ENCODE peak calls at places on chromosome 6, in five cellular contexts. I is IMR-90, H is epithelial cell of esophagus, Z is HFFc6, L is tibial artery. E is an unnamed sample.

GRCh38 chr6:41187924-41188886 is 12.7 kb downstream of the TREML2 start:
- DNase-seq in H (no peak), I (no peak), L (no peak), Z (no peak), E (no peak)

GRCh38 chr6:14066782-14067406 is 50.7 kb upstream of the CD83 start:
- DNase-seq in L (no peak), H (peak; percentile 77), I (peak; percentile 80), Z (peak; percentile 75), E (no peak)

GRCh38 chr6:111591370-111591900 is 14.2 kb downstream of the TRAF3IP2 start:
- DNase-seq in H (peak; percentile 100), Z (peak; percentile 98), L (peak; percentile 97), I (peak; percentile 100), E (peak; percentile 95)

GRCh38 chr6:117008618-117009017 is 131.6 kb downstream of the RFX6 start:
- DNase-seq in H (no peak), Z (no peak), I (no peak), L (no peak), E (no peak)

GRCh38 chr6:7087491-7087979 is 20.2 kb upstream of the RREB1 start:
- DNase-seq in I (no peak), L (no peak), Z (no peak), H (no peak), E (no peak)

GRCh38 chr6:2940010-2940850 is 31.1 kb downstream of the SERPINB6 start:
- DNase-seq in H (no peak), L (no peak), Z (no peak), I (no peak), E (no peak)

GRCh38 chr6:42165016-42165415 is 8.1 kb upstream of the GUCA1A start:
- DNase-seq in Z (no peak), I (peak; percentile 71), H (no peak), L (no peak), E (no peak)

GRCh38 chr6:45965787-45966186 is 49.9 kb downstream of the CLIC5 start:
- DNase-seq in L (no peak), Z (no peak), I (peak; percentile 22), H (peak; percentile 46), E (no peak)

GRCh38 chr6:13194852-13195251 is 133.5 kb downstream of the TBC1D7 start:
- DNase-seq in I (peak; percentile 65), H (peak; percentile 62), L (peak; percentile 31), Z (peak; percentile 78), E (no peak)

DNA sequence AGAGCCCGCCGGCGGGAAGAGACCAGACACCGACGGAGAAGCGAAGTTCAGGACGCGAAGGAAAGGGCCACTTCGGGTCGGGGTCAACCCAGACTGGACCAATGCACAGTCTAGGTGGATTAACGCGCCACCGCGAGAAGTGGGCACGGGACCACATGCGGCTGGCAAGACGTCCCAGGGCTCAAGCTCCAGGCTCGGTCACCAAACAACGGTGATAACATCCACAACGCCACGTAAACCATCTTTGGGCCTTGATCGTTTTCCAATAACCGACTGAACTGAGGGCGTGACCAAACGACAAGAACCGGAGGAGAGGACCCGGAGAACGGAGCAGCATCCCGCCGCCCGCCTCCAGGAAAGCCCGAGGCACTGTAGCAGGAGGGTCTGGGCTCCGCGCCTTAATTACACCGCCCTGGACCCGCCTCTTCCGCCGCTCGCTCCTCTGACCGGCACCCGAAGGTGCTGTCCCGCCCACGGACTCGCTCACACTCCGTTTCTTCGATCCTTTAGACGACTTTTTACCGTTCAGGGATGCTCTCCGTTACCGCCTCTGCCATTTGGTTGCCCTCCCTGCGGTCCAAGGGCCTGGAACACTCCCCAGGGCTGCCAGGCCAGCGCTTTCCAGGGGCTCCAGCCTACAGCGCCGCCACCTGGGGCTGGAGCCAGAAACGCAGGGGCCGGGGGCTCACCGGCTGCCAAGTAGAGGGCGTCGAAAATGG is 44.1 kb downstream of the DPPA5 start:
- DNase-seq in I (peak; percentile 52), Z (peak; percentile 46), H (peak; percentile 57), L (peak; percentile 39), E (no peak)
- TF ChIP-seq CTCF in I (peak; percentile 51), Z (peak; percentile 78), H (peak; percentile 42), L (peak; percentile 5), E (no peak)

GRCh38 chr6:168133186-168133585 is 54.2 kb upstream of the FRMD1 start:
- DNase-seq in L (no peak), H (no peak), Z (no peak), I (peak; percentile 53), E (no peak)

GRCh38 chr6:168133707-168134398 is 54.8 kb upstream of the FRMD1 start:
- DNase-seq in Z (no peak), H (no peak), I (no peak), L (no peak), E (no peak)

GRCh38 chr6:168131464-168132415 is 52.7 kb upstream of the FRMD1 start:
- DNase-seq in L (no peak), Z (no peak), H (no peak), I (no peak), E (no peak)

GRCh38 chr6:168130683-168131371 is 51.8 kb upstream of the FRMD1 start:
- DNase-seq in I (no peak), H (no peak), L (no peak), Z (no peak), E (no peak)

DNA sequence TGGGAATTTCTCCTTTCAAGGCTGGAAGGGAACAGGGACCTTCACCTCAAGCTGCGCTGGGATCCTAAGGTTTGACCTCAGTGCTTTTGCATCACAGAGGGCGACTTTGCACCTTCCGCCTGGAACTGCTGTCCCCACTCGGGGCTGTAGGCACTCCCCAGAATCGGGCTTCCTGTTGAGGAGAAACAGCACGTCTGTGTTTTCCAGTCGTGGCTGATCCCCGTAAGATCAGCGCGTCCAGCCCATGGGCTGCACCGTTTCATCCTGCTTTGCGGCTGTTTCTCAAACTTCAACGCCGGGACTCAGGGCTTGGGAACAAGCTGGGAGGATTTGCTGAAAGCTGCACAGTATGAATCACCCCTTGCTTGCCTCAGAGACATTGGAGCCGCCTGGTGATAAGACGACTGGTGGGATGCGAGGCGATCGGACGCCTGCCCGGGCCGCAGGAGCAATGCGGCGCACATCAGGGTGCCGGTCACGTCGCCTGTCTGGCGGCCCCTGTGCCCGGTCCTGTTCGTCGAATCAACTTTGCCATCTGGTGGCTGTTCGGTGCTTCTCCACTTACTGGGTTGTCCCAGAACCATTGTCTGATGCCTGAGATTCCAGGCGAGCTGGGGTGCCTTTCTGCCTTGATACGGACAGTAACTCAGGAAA is 53.6 kb upstream of the FRMD1 start:
- DNase-seq in Z (peak; percentile 26), H (no peak), I (peak; percentile 80), L (peak; percentile 67), E (no peak)
- TF ChIP-seq CTCF in Z (peak; percentile 65), H (peak; percentile 9), I (peak; percentile 41), L (peak; percentile 56), E (no peak)

GRCh38 chr6:17469006-17469972 is 75.9 kb downstream of the CAP2 start:
- DNase-seq in I (no peak), L (no peak), H (no peak), Z (no peak), E (no peak)
- TF ChIP-seq CTCF in I (no peak), L (peak; percentile 59), H (no peak), Z (no peak), E (no peak)

DNA sequence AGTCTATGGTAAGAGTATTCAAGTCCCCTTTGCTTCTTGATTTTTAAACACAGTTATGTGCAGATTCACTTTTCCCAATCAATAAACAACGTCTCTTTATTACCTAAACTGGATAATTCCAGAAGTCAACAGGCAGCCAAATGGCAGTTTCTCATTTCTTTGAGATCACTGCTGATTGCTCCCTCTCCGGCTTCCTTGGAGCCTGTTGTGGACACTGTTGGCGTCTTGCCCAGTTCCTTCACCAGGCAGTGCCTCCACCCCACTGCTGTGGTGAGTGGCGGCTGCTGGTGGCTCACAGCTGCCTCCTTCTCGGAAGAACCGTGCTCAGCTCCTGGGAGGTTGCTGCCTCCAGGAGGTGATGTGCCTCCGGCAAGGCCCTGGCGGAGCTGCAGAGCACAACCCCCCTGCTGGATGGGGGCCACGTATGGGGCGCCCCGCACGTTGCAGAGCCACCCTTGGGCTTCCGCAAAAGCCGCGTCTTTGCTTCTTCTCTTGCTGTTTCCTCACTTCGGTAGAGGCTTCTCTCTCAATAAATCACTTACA is 105.1 kb upstream of the CNKSR3 start:
- DNase-seq in H (peak; percentile 78), Z (no peak), L (peak; percentile 49), I (peak; percentile 60), E (no peak)
- TF ChIP-seq CTCF in H (no peak), Z (no peak), L (no peak), I (no peak), E (no peak)

DNA sequence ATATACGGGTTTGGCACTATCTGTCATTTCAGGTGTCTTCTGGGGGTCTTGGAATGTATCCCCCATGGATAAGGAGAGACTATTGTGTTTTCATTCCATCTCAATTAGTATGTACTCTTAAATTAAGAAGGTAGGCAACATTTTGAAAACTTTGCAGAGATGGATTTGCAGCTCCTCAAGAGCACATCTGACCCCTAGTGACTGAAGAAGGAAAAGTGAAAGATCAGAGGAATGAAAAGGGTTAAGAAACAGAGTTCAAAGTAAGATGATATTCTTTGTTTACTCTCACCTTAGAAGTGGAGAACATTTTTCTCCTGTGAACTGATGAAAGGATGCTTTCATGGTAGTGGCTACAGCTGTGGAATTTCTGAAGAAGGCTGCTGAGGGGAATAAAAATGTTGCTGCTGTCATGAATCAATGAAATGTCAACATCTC is 41.5 kb downstream of the SH3BGRL2 start:
- DNase-seq in L (no peak), Z (no peak), H (peak; percentile 56), I (peak; percentile 45), E (no peak)
- TF ChIP-seq CTCF in L (no peak), Z (peak; percentile 73), H (peak; percentile 74), I (peak; percentile 58), E (no peak)

GRCh38 chr6:166729658-166730057 is 102.6 kb upstream of the RPS6KA2 start:
- DNase-seq in H (no peak), L (no peak), I (no peak), Z (no peak), E (no peak)

GRCh38 chr6:166736606-166737005 is 109.6 kb upstream of the RPS6KA2 start:
- DNase-seq in L (no peak), H (peak; percentile 94), I (peak; percentile 59), Z (peak; percentile 25), E (no peak)

GRCh38 chr6:166738361-166738760 is 111.3 kb upstream of the RPS6KA2 start:
- DNase-seq in H (peak; percentile 42), L (no peak), I (no peak), Z (no peak), E (no peak)

GRCh38 chr6:166737231-166737630 is 110.2 kb upstream of the RPS6KA2 start:
- DNase-seq in L (no peak), I (no peak), H (peak; percentile 71), Z (no peak), E (no peak)

DNA sequence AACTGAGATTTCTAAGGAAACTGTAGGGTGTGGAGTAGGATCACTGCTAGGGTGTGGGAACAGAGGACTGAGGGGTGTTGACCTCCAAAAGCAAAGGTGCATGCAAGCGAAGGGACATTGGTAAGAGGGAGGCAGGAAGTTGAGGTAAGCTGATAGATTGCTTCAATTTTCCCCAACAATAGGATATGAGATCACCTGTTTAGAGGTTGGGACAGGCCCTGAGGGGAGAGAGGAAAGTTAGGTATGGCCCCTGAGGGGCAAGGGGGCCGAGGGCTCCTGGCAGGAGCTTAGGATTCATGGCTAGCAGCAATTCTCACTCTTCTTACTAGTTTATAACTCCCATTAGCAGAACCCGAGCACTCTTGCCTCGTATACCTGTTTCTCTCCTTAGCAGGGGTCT is 106.8 kb upstream of the RPS6KA2 start:
- DNase-seq in H (no peak), Z (no peak), L (no peak), I (no peak), E (no peak)
- TF ChIP-seq CTCF in H (no peak), Z (no peak), L (no peak), I (no peak), E (no peak)

DNA sequence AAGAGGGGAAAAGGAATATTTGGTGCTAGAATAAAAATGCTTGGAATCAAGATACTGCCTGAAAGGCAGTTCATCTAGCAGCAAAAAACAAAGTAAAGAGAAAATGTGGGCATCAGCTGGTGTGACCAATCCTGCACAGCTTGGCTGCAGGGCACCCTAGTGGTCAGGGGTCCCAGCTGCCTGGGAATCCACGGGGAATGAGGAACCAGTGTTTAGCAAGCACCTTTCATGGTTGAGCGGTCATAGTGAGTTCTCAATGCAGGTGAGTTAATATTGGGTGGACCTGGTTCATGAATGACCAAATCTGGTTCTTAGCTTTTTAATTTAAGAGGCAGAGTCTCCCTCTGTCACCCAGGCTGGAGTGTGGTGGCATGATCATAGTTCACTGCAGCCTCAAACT is 53.3 kb downstream of the CAP2 start:
- DNase-seq in I (no peak), H (no peak), L (no peak), Z (no peak), E (no peak)
- TF ChIP-seq CTCF in I (no peak), H (no peak), L (no peak), Z (no peak), E (no peak)

E was measured in omental fat pad.